ENCODE peak calls at places on chromosomes 11 and 22, in ten cellular contexts. F is activated T-cell treated with anti-CD3 and anti-CD28 coated beads for 48 hours; Z is activated CD4-positive, alpha-beta T cell treated with anti-CD3 and anti-CD28 coated beads for 4 hours; J is astrocyte of the spinal cord; A is sigmoid colon; K is germinal center; B is GM12891; H is glutamatergic neuron; L is kidney; M is AG08396. P is an unnamed sample.

GRCh38 chr11:118436639-118437045 is 350 bp downstream of the KMT2A start:
- DNase-seq in F (no peak), Z (peak), J (no peak), A (peak), K (no peak), B (no peak), H (no peak), L (peak), M (no peak), P (peak)

GRCh38 chr11:113179181-113179701 is 135.1 kb upstream of the TTC12 start:
- DNase-seq in F (no peak), Z (no peak), J (no peak), A (no peak), K (no peak), B (no peak), H (no peak), L (no peak), M (no peak), P (no peak)

GRCh38 chr11:122180435-122180834 is 64.4 kb upstream of the BLID start:
- DNase-seq in F (no peak), Z (no peak), J (peak), A (no peak), K (no peak), B (no peak), H (no peak), L (no peak), M (peak), P (no peak)

GRCh38 chr11:12007769-12008737 is at the start of gene DKK3:
- DNase-seq in F (no peak), Z (no peak), J (no peak), A (no peak), K (no peak), B (no peak), H (peak), L (no peak), M (peak), P (no peak)

GRCh38 chr11:112625816-112626215 is 335.4 kb upstream of the NCAM1 start:
- DNase-seq in F (no peak), Z (no peak), J (no peak), A (no peak), K (no peak), B (no peak), H (no peak), L (no peak), M (no peak), P (no peak)

GRCh38 chr11:73196576-73196975 is 21.5 kb upstream of the P2RY2 start:
- DNase-seq in F (no peak), Z (no peak), J (no peak), A (peak), K (no peak), B (no peak), H (no peak), L (no peak), M (no peak), P (no peak)

GRCh38 chr22:17590586-17590985 is 27.3 kb downstream of the SLC25A18 start:
- DNase-seq in F (no peak), Z (no peak), J (no peak), A (no peak), K (no peak), B (no peak), H (no peak), L (peak), M (no peak), P (no peak)

GRCh38 chr11:36953986-36954385 is 355.9 kb upstream of the RAG2 start:
- DNase-seq in F (no peak), Z (no peak), J (peak), A (no peak), K (no peak), B (no peak), H (no peak), L (no peak), M (no peak), P (no peak)

GRCh38 chr22:24695958-24696511 is 78.5 kb downstream of the PIWIL3 start:
- DNase-seq in F (no peak), Z (no peak), J (no peak), A (no peak), K (no peak), B (no peak), H (no peak), L (peak), M (peak), P (no peak)

GRCh38 chr11:8794677-8795103 is 112.1 kb downstream of the RPL27A start:
- DNase-seq in F (no peak), Z (no peak), J (no peak), A (no peak), K (no peak), B (no peak), H (no peak), L (no peak), M (no peak), P (peak)

GRCh38 chr11:77999446-77999845 is 5.0 kb upstream of the INTS4 start:
- DNase-seq in F (no peak), Z (no peak), J (no peak), A (no peak), K (peak), B (no peak), H (no peak), L (no peak), M (no peak), P (no peak)

GRCh38 chr11:34682822-34683221 is 61.9 kb downstream of the EHF start:
- DNase-seq in F (no peak), Z (no peak), J (no peak), A (no peak), K (no peak), B (no peak), H (no peak), L (no peak), M (no peak), P (no peak)

GRCh38 chr22:41976070-41976901 is 7.0 kb downstream of the SEPTIN3 start:
- DNase-seq in F (peak), Z (peak), J (no peak), A (no peak), K (peak), B (peak), H (peak), L (no peak), M (peak), P (peak)

GRCh38 chr11:16809901-16810668 is 71.6 kb downstream of the C11orf58 start:
- DNase-seq in F (no peak), Z (no peak), J (peak), A (peak), K (no peak), B (no peak), H (no peak), L (no peak), M (peak), P (no peak)

GRCh38 chr11:57322881-57323467 is 1.8 kb downstream of the TNKS1BP1 start:
- DNase-seq in F (no peak), Z (no peak), J (no peak), A (peak), K (no peak), B (no peak), H (no peak), L (no peak), M (no peak), P (no peak)

GRCh38 chr22:32801436-32802290 is at the start of gene TIMP3:
- DNase-seq in F (no peak), Z (no peak), J (peak), A (peak), K (peak), B (no peak), H (peak), L (peak), M (peak), P (no peak)

GRCh38 chr22:49183208-49183825 is 644.4 kb downstream of the BRD1 start:
- DNase-seq in F (no peak), Z (no peak), J (no peak), A (no peak), K (no peak), B (no peak), H (no peak), L (peak), M (no peak), P (no peak)

GRCh38 chr11:44899959-44900358 is 50.7 kb downstream of the TP53I11 start:
- DNase-seq in F (peak), Z (no peak), J (peak), A (no peak), K (peak), B (no peak), H (peak), L (no peak), M (peak), P (peak)

GRCh38 chr22:35506259-35506570 is 34.4 kb upstream of the RASD2 start:
- DNase-seq in F (no peak), Z (no peak), J (no peak), A (no peak), K (no peak), B (no peak), H (no peak), L (no peak), M (no peak), P (no peak)

GRCh38 chr11:121161349-121161917 is 60.4 kb downstream of the TECTA start:
- DNase-seq in F (no peak), Z (no peak), J (no peak), A (no peak), K (no peak), B (no peak), H (no peak), L (no peak), M (no peak), P (no peak)

GRCh38 chr11:76620471-76620870 is 50.1 kb downstream of the LRRC32 start:
- DNase-seq in F (no peak), Z (no peak), J (peak), A (no peak), K (no peak), B (no peak), H (no peak), L (no peak), M (peak), P (no peak)